ENCODE peak calls at places on chromosomes 12 and 14, in ten cellular contexts. G is heart right ventricle; J is effector memory CD4-positive, alpha-beta T cell; D is brain microvascular endothelial cell; V is tibial nerve; C is transverse colon; S is vagina; O is prostate gland; A is A549; T is naive thymus-derived CD4-positive, alpha-beta T cell. P is an unnamed sample.
A peak's percentile ranks its signal among the peaks of the same experiment; 100 is the strongest.

GRCh38 chr12:94012508-94013044 is 135.8 kb upstream of the PLXNC1 start:
- DNase-seq in G (no peak), J (no peak), D (no peak), V (no peak), C (no peak), S (no peak), O (no peak), A (no peak), T (no peak), P (no peak)

GRCh38 chr14:95273041-95273978 is 46.4 kb downstream of the CLMN start:
- DNase-seq in G (no peak), J (no peak), D (peak; percentile 14), V (no peak), C (peak; percentile 79), S (no peak), O (no peak), A (no peak), T (no peak), P (no peak)

GRCh38 chr12:112904571-112904970 is 2.2 kb upstream of the OAS1 start:
- DNase-seq in G (no peak), J (no peak), D (peak; percentile 16), V (no peak), C (no peak), S (no peak), O (no peak), A (peak; percentile 81), T (no peak), P (no peak)

GRCh38 chr12:108000111-108000510 is 129.0 kb upstream of the WSCD2 start:
- DNase-seq in G (no peak), J (no peak), D (no peak), V (no peak), C (no peak), S (no peak), O (no peak), A (no peak), T (no peak), P (no peak)

GRCh38 chr14:100708349-100709217 is 18.1 kb upstream of the DLK1 start:
- DNase-seq in G (peak; percentile 57), J (no peak), D (no peak), V (no peak), C (peak; percentile 56), S (no peak), O (no peak), A (no peak), T (no peak), P (no peak)

GRCh38 chr14:105154476-105154871 is 14.1 kb downstream of the JAG2 start:
- DNase-seq in G (peak; percentile 15), J (no peak), D (no peak), V (no peak), C (no peak), S (no peak), O (no peak), A (no peak), T (no peak), P (no peak)

GRCh38 chr14:50658203-50658602 is 9.9 kb downstream of the SAV1 start:
- DNase-seq in G (no peak), J (no peak), D (peak; percentile 66), V (no peak), C (no peak), S (no peak), O (no peak), A (no peak), T (no peak), P (no peak)

GRCh38 chr14:105528197-105528858 is 1.9 kb downstream of the TMEM121 start:
- DNase-seq in G (peak; percentile 85), J (peak; percentile 67), D (peak; percentile 37), V (peak; percentile 59), C (peak; percentile 81), S (no peak), O (peak; percentile 69), A (peak; percentile 81), T (peak; percentile 86), P (peak; percentile 8)

GRCh38 chr14:100115726-100116125 is 43.7 kb downstream of the DEGS2 start:
- DNase-seq in G (no peak), J (no peak), D (no peak), V (no peak), C (no peak), S (no peak), O (no peak), A (no peak), T (no peak), P (no peak)

GRCh38 chr12:59699408-59700144 is 103.7 kb downstream of the SLC16A7 start:
- DNase-seq in G (no peak), J (no peak), D (peak; percentile 71), V (no peak), C (no peak), S (no peak), O (no peak), A (no peak), T (no peak), P (peak; percentile 49)

GRCh38 chr14:21496453-21496852 is 14.7 kb downstream of the METTL3 start:
- DNase-seq in G (no peak), J (no peak), D (peak; percentile 12), V (no peak), C (no peak), S (no peak), O (no peak), A (no peak), T (no peak), P (peak; percentile 34)

GRCh38 chr14:57609313-57609712 is 115.7 kb upstream of the CCDC198 start:
- DNase-seq in G (no peak), J (no peak), D (no peak), V (no peak), C (no peak), S (no peak), O (no peak), A (no peak), T (no peak), P (no peak)

GRCh38 chr14:92464156-92464555 is 49.4 kb upstream of the RIN3 start:
- DNase-seq in G (no peak), J (no peak), D (no peak), V (no peak), C (no peak), S (no peak), O (no peak), A (no peak), T (peak; percentile 10), P (no peak)

GRCh38 chr12:12467701-12468218 is 94.9 kb downstream of the DUSP16 start:
- DNase-seq in G (no peak), J (peak; percentile 70), D (no peak), V (no peak), C (peak; percentile 30), S (no peak), O (no peak), A (no peak), T (no peak), P (no peak)

GRCh38 chr12:78560633-78561032 is 303.9 kb upstream of the SYT1 start:
- DNase-seq in G (no peak), J (no peak), D (no peak), V (no peak), C (no peak), S (no peak), O (no peak), A (no peak), T (no peak), P (no peak)

GRCh38 chr14:77485256-77485655 is 13.4 kb downstream of the ISM2 start:
- DNase-seq in G (no peak), J (no peak), D (no peak), V (no peak), C (no peak), S (no peak), O (no peak), A (no peak), T (no peak), P (no peak)

GRCh38 chr12:4217091-4217490 is 56.5 kb upstream of the CCND2 start:
- DNase-seq in G (no peak), J (no peak), D (no peak), V (no peak), C (no peak), S (no peak), O (no peak), A (no peak), T (no peak), P (no peak)

DNA sequence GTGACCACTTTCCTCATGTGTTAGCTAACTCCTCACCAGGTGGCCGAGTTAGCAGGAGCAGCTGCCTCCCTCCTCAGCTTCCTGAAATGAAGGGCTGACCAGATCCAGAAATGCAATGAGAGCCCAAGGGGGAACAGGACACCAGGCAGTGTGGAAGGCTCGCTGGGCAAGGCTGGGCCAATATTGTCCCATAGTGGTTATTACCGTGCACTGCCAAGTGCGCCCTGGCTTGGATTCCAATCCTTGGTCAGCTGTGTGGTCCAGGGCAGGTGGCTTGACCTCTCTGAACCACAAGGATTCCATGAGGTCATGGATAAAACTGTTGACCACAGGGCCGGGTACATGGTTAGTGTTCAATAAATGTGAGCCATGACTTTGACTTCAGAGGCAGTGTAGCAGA is 3.6 kb upstream of the HSPB8 start:
- DNase-seq in G (no peak), J (no peak), D (no peak), V (no peak), C (no peak), S (no peak), O (no peak), A (no peak), T (no peak), P (no peak)
- H3K4me3 ChIP-seq in G (no peak overlapping the region), J (no peak overlapping the region), D (no peak overlapping the region), V (no peak overlapping the region), C (no peak overlapping the region), S (no peak overlapping the region), O (no peak overlapping the region), A (no peak overlapping the region), T (no peak overlapping the region), P (no peak overlapping the region)

GRCh38 chr12:57146925-57147640 is at the start of gene LRP1-AS:
- DNase-seq in G (no peak), J (no peak), D (no peak), V (no peak), C (peak; percentile 75), S (no peak), O (no peak), A (no peak), T (no peak), P (no peak)
- H3K27ac ChIP-seq in G (peak within 1 kb of the TSS; percentile 85), J (no peak within 1 kb of the TSS), D (peak within 1 kb of the TSS; percentile 18), V (peak within 1 kb of the TSS; percentile 73), C (peak within 1 kb of the TSS; percentile 83), S (peak within 1 kb of the TSS; percentile 92), O (peak within 1 kb of the TSS; percentile 10), A (peak within 1 kb of the TSS; percentile 67), T (no peak within 1 kb of the TSS), P (peak within 1 kb of the TSS; percentile 93)

DNA sequence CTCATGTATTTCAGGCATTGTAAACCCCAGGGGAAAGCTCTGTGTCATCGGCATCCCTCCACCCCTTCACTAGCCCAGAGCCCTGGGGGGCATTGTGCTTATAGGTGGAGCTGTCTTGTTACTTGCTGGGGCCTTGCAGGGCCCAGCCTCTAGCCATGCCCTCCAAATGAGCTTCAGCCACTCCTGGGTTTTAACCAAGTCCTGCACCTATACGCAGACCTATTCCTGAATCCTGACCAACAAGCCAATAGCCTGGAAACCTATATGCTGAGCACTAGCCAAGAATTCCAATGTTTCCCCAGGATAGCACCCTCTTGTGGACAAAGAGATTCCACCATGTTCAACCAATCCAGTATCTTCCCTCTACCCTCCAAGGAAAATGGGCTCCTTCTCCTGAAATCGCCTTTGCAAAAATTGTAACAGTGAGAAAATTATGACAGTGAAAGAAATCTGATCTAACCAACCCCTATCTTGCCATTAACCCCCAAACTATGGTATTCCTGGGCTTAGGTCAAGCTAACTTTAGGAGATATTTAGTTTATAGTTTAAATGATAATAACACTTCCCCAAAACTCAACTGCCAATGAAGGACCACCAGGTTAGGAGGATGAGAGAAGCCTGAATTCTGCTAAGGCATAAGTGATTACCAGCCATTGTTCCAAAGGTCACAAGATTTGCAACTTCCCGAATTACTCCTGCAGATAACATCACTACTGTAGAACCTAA is 55.5 kb downstream of the TTC7B start:
- DNase-seq in G (no peak), J (no peak), D (peak; percentile 12), V (no peak), C (no peak), S (no peak), O (peak; percentile 2), A (peak; percentile 55), T (no peak), P (no peak)
- H3K4me3 ChIP-seq in G (no peak overlapping the region), J (no peak overlapping the region), D (no peak overlapping the region), V (no peak overlapping the region), C (no peak overlapping the region), S (no peak overlapping the region), O (no peak overlapping the region), A (no peak overlapping the region), T (no peak overlapping the region), P (no peak overlapping the region)

GRCh38 chr12:51911788-51912711 is 4.7 kb downstream of the ACVRL1 start:
- DNase-seq in G (peak; percentile 61), J (no peak), D (no peak), V (no peak), C (peak; percentile 49), S (no peak), O (no peak), A (no peak), T (no peak), P (no peak)
- H3K27ac ChIP-seq in G (peak overlapping the region; percentile 98), J (no peak overlapping the region), D (no peak overlapping the region), V (peak overlapping the region; percentile 45), C (peak overlapping the region; percentile 54), S (peak overlapping the region; percentile 20), O (no peak overlapping the region), A (no peak overlapping the region), T (no peak overlapping the region), P (peak overlapping the region; percentile 21)

P was measured in AG04450.